ENCODE peak calls at places on chromosomes 3 and 15, in six cellular contexts. T is suprapubic skin, M is Caco-2, S is AG04449, N is MM.1S, L is astrocyte of the spinal cord. C is an unnamed sample.

GRCh38 chr3:72245183-72245811 is 460.3 kb upstream of the PROK2 start:
- DNase-seq in T (no peak), M (no peak), S (no peak), N (no peak), L (no peak), C (no peak)

GRCh38 chr15:29183071-29183831 is 86.4 kb downstream of the NSMCE3 start:
- DNase-seq in T (no peak), M (no peak), S (peak), N (no peak), L (peak), C (no peak)

GRCh38 chr3:12557472-12558105 is 702 bp downstream of the MKRN2 start:
- DNase-seq in T (no peak), M (no peak), S (no peak), N (no peak), L (peak), C (no peak)

GRCh38 chr15:31265871-31266711 is 60.5 kb upstream of the KLF13 start:
- DNase-seq in T (peak), M (peak), S (no peak), N (peak), L (no peak), C (no peak)

GRCh38 chr3:42123012-42123581 is 31.9 kb downstream of the TRAK1 start:
- DNase-seq in T (no peak), M (no peak), S (no peak), N (no peak), L (no peak), C (no peak)

GRCh38 chr3:171556574-171557145 is 96.5 kb upstream of the TNIK start:
- DNase-seq in T (no peak), M (no peak), S (no peak), N (peak), L (no peak), C (no peak)

GRCh38 chr3:38039101-38039898 is at the start of gene DLEC1:
- DNase-seq in T (peak), M (peak), S (no peak), N (peak), L (peak), C (peak)

GRCh38 chr15:38991126-38991525 is 426.5 kb upstream of the RASGRP1 start:
- DNase-seq in T (no peak), M (no peak), S (no peak), N (no peak), L (peak), C (peak)

GRCh38 chr15:37020852-37021251 is 79.5 kb downstream of the MEIS2 start:
- DNase-seq in T (no peak), M (no peak), S (no peak), N (no peak), L (no peak), C (no peak)

GRCh38 chr15:66685638-66686150 is 16.3 kb upstream of the SMAD6 start:
- DNase-seq in T (no peak), M (no peak), S (no peak), N (no peak), L (no peak), C (no peak)

GRCh38 chr3:149216195-149216869 is 5.3 kb downstream of the CP start:
- DNase-seq in T (no peak), M (no peak), S (no peak), N (no peak), L (no peak), C (no peak)

GRCh38 chr15:99704444-99704838 is 28.8 kb downstream of the LYSMD4 start:
- DNase-seq in T (no peak), M (no peak), S (no peak), N (peak), L (peak), C (peak)

GRCh38 chr3:172980849-172981248 is 160.2 kb downstream of the SPATA16 start:
- DNase-seq in T (no peak), M (no peak), S (no peak), N (no peak), L (no peak), C (no peak)
- TF ChIP-seq CTCF in T (no peak), M (no peak), S (no peak), N (no peak), L (no peak), C (no peak)

GRCh38 chr3:188156051-188156450 is 2.1 kb downstream of the LPP start:
- DNase-seq in T (no peak), M (no peak), S (no peak), N (no peak), L (no peak), C (no peak)
- H3K4me3 ChIP-seq in T (no peak), M (no peak), S (peak), N (no peak), L (no peak), C (no peak)

GRCh38 chr3:183825380-183826161 is at the start of gene MAP6D1:
- DNase-seq in T (peak), M (peak), S (no peak), N (no peak), L (peak), C (peak)
- TF ChIP-seq CTCF in T (no peak), M (peak), S (peak), N (no peak), L (peak), C (peak)

GRCh38 chr15:49424954-49425353 is 1.9 kb downstream of the FGF7 start:
- DNase-seq in T (no peak), M (no peak), S (no peak), N (no peak), L (no peak), C (no peak)
- H3K4me3 ChIP-seq in T (peak), M (no peak), S (peak), N (no peak), L (no peak), C (no peak)

DNA sequence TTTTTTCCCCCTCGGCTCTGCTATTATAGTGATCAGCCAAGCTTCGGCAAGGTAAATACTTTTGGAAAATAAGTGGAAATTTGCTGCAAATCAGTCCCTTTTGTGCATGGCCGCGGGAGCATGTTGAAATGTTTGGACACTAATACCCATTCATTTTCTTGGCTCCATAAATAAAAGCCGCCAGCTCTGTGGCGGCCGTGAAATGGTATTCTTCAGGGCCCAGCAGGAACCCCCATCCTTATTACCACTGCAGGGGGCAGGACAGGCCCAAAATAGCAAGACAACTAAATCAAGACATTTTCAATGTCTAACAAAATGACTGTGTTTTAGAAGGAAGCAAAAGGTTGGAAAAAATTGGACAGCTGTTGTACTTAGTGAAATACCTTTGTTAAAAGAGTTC is 362.3 kb downstream of the NR2F2 start:
- DNase-seq in T (no peak), M (no peak), S (no peak), N (no peak), L (no peak), C (no peak)
- TF ChIP-seq CTCF in T (no peak), M (no peak), S (no peak), N (no peak), L (no peak), C (no peak)

DNA sequence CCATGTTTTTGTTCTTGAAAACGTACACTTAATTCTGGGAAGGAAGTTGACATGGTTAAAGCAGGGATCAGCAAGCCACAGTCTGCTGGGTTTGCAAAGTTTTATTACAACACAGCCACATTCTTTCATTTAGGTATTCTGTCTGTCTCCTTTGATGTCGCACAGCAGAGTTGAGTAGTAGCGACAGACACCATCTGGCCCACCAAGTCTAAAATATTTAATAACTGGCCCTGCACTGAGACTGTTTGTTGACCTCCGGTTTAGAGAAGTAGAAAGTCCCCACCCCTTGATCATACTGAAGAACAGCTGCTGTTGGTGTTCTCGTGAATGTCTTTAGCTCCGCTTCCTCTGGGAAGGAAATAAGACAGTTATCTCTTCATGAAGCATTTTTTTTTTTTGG is 66.2 kb downstream of the MCTP2 start:
- DNase-seq in T (no peak), M (no peak), S (no peak), N (no peak), L (no peak), C (no peak)
- H3K4me3 ChIP-seq in T (no peak), M (no peak), S (no peak), N (no peak), L (no peak), C (no peak)

GRCh38 chr3:126959921-126960603 is 22.9 kb upstream of the PLXNA1 start:
- DNase-seq in T (no peak), M (no peak), S (no peak), N (no peak), L (peak), C (no peak)
- TF ChIP-seq CTCF in T (no peak), M (no peak), S (peak), N (no peak), L (peak), C (peak)

GRCh38 chr3:46942481-46943236 is 33.9 kb downstream of the CCDC12 start:
- DNase-seq in T (no peak), M (no peak), S (no peak), N (no peak), L (no peak), C (no peak)
- H3K4me3 ChIP-seq in T (no peak), M (no peak), S (no peak), N (no peak), L (no peak), C (no peak)

C was measured in HFF-Myc.